ENCODE peak calls at places on chromosomes 4 and X, in four cellular contexts. Y is heart right ventricle; U is T-cell; E is activated T-cell treated with anti-CD3 and anti-CD28 coated beads, Interleukin-2, amount 50 U/mL, for 72 hours. T is an unnamed sample.

GRCh38 chr4:163121689-163122088 is 45.0 kb downstream of the NAF1 start:
- ATAC-seq in U (no peak), Y (no peak), E (no peak), T (no peak)

GRCh38 chrX:13493659-13494058 is 75.7 kb upstream of the EGFL6 start:
- ATAC-seq in Y (no peak), E (peak), U (no peak), T (no peak)

GRCh38 chrX:112527903-112528302 is 151.8 kb downstream of the LHFPL1 start:
- ATAC-seq in E (no peak), Y (no peak), U (no peak), T (no peak)

GRCh38 chrX:49209434-49210251 is 9.7 kb upstream of the SYP start:
- ATAC-seq in U (no peak), Y (no peak), E (peak), T (no peak)

GRCh38 chr4:123546661-123547060 is 150.1 kb downstream of the SPRY1 start:
- ATAC-seq in U (no peak), E (no peak), Y (no peak), T (no peak)

GRCh38 chr4:76546282-76547166 is 111.5 kb downstream of the SHROOM3 start:
- ATAC-seq in E (no peak), U (no peak), Y (no peak), T (peak)

GRCh38 chrX:132614297-132614696 is 125.5 kb upstream of the MBNL3 start:
- ATAC-seq in U (no peak), E (no peak), Y (no peak), T (peak)

GRCh38 chrX:10199212-10199611 is 42.4 kb downstream of the CLCN4 start:
- ATAC-seq in E (no peak), U (no peak), Y (no peak), T (no peak)

GRCh38 chr4:55758570-55758969 is 61.0 kb upstream of the EXOC1L start:
- ATAC-seq in Y (peak), U (no peak), E (peak), T (no peak)

GRCh38 chrX:2391869-2392606 is 108.7 kb downstream of the DHRSX start:
- ATAC-seq in U (no peak), E (no peak), Y (no peak), T (peak)

GRCh38 chr4:82833696-82834313 is 35.2 kb upstream of the SCD5 start:
- ATAC-seq in U (no peak), Y (peak), E (no peak), T (peak)

GRCh38 chr4:187883049-187883448 is 112.5 kb upstream of the ZFP42 start:
- ATAC-seq in Y (no peak), U (no peak), E (no peak), T (no peak)

GRCh38 chr4:15851969-15852368 is 73.8 kb downstream of the CD38 start:
- ATAC-seq in U (no peak), E (no peak), Y (no peak), T (no peak)

GRCh38 chr4:105059337-105059736 is 87.3 kb upstream of the TET2 start:
- ATAC-seq in U (no peak), Y (no peak), E (peak), T (no peak)

GRCh38 chr4:119955256-119955655 is 111.4 kb downstream of the MAD2L1 start:
- ATAC-seq in Y (peak), U (no peak), E (no peak), T (no peak)

GRCh38 chrX:2464677-2465166 is 36.1 kb downstream of the DHRSX start:
- ATAC-seq in U (no peak), E (no peak), Y (no peak), T (no peak)

GRCh38 chrX:136747003-136747986 is 33.4 kb downstream of the ARHGEF6 start:
- ATAC-seq in E (peak), U (peak), Y (peak), T (peak)

GRCh38 chr4:131644619-131645018 is 1504.5 kb upstream of the PCDH10 start:
- ATAC-seq in U (no peak), Y (no peak), E (no peak), T (peak)

GRCh38 chr4:170230242-170230641 is 140.5 kb upstream of the AADAT start:
- ATAC-seq in U (no peak), E (no peak), Y (no peak), T (no peak)

GRCh38 chrX:2192584-2193272 is 308.0 kb downstream of the DHRSX start:
- ATAC-seq in E (no peak), Y (no peak), U (no peak), T (no peak)